ENCODE peak calls at places on chromosomes 4 and X, in four cellular contexts. G is GM23248, D is osteoblast, B is PC-9. J is an unnamed sample.

GRCh38 chr4:141713185-141713584 is 76.8 kb downstream of the IL15 start:
- DNase-seq in G (peak), D (no peak), B (no peak), J (no peak)

GRCh38 chrX:14673764-14674163 is 144.4 kb downstream of the GLRA2 start:
- DNase-seq in G (peak), D (peak), B (peak), J (peak)

GRCh38 chr4:38800366-38800765 is 4.2 kb downstream of the TLR1 start:
- DNase-seq in G (no peak), D (no peak), B (no peak), J (no peak)

GRCh38 chrX:130295519-130296314 is 27.0 kb upstream of the ZNF280C start:
- DNase-seq in G (peak), D (no peak), B (no peak), J (no peak)

GRCh38 chr4:76579596-76580375 is 144.8 kb downstream of the SHROOM3 start:
- DNase-seq in G (no peak), D (no peak), B (no peak), J (no peak)

GRCh38 chrX:68396953-68397352 is 36.3 kb downstream of the OPHN1 start:
- DNase-seq in G (peak), D (no peak), B (no peak), J (no peak)

GRCh38 chr4:76233967-76234678 is 17.4 kb upstream of the FAM47E start:
- DNase-seq in G (no peak), D (no peak), B (no peak), J (no peak)

GRCh38 chrX:9790866-9791265 is 4.6 kb downstream of the SHROOM2 start:
- DNase-seq in G (no peak), D (no peak), B (no peak), J (no peak)

GRCh38 chr4:165515201-165515600 is 136.4 kb downstream of the CPE start:
- DNase-seq in G (no peak), D (no peak), B (no peak), J (no peak)

GRCh38 chr4:76458829-76459228 is 23.8 kb downstream of the SHROOM3 start:
- DNase-seq in G (no peak), D (no peak), B (peak), J (no peak)

GRCh38 chr4:149711588-149711987 is 104.1 kb downstream of the IQCM start:
- DNase-seq in G (no peak), D (no peak), B (no peak), J (no peak)

GRCh38 chrX:134734343-134735001 is 76.2 kb upstream of the PLAC1 start:
- DNase-seq in G (no peak), D (peak), B (no peak), J (no peak)

GRCh38 chrX:47662144-47662657 is 3.2 kb upstream of the UXT start:
- DNase-seq in G (peak), D (peak), B (no peak), J (no peak)

GRCh38 chrX:21996872-21997271 is 35.3 kb upstream of the PHEX start:
- DNase-seq in G (peak), D (peak), B (no peak), J (no peak)

GRCh38 chrX:151722241-151722846 is 6.5 kb downstream of the FATE1 start:
- DNase-seq in G (peak), D (no peak), B (peak), J (no peak)

GRCh38 chr4:37802068-37802666 is 24.3 kb upstream of the PGM2 start:
- DNase-seq in G (peak), D (peak), B (peak), J (no peak)

GRCh38 chr4:139934336-139934735 is 219.6 kb downstream of the MAML3 start:
- DNase-seq in G (peak), D (no peak), B (no peak), J (no peak)

GRCh38 chr4:169033660-169034059 is 23.6 kb upstream of the CBR4 start:
- DNase-seq in G (no peak), D (no peak), B (no peak), J (no peak)

GRCh38 chr4:23122666-23123400 is 430.1 kb downstream of the GBA3 start:
- DNase-seq in G (no peak), D (no peak), B (no peak), J (no peak)

GRCh38 chr4:5894266-5894665 is 1.4 kb upstream of the CRMP1 start:
- DNase-seq in G (no peak), D (no peak), B (no peak), J (no peak)

GRCh38 chrX:15320297-15320696 is 4.9 kb upstream of the ASB11 start:
- DNase-seq in G (no peak), D (no peak), B (no peak), J (no peak)

GRCh38 chr4:134935320-134935719 is 733.7 kb upstream of the PABPC4L start:
- DNase-seq in G (peak), D (no peak), B (no peak), J (no peak)

GRCh38 chrX:67607436-67607835 is 63.6 kb downstream of the AR start:
- DNase-seq in G (peak), D (no peak), B (no peak), J (no peak)

GRCh38 chr4:147104768-147105167 is 159.1 kb upstream of the TTC29 start:
- DNase-seq in G (no peak), D (no peak), B (no peak), J (no peak)

GRCh38 chrX:46327229-46328081 is 217.8 kb downstream of the ZNF674 start:
- DNase-seq in G (peak), D (peak), B (peak), J (no peak)

GRCh38 chrX:152072236-152072635 is 66.1 kb downstream of the MAGEA10 start:
- DNase-seq in G (peak), D (no peak), B (peak), J (no peak)

GRCh38 chrX:77668391-77669237 is 117.4 kb downstream of the ATRX start:
- DNase-seq in G (peak), D (no peak), B (no peak), J (no peak)

GRCh38 chr4:22500831-22501714 is 14.8 kb downstream of the ADGRA3 start:
- DNase-seq in G (peak), D (no peak), B (peak), J (peak)

GRCh38 chr4:105714932-105715331 is 6.3 kb downstream of the GSTCD start:
- DNase-seq in G (no peak), D (no peak), B (no peak), J (no peak)

GRCh38 chr4:77773101-77773500 is 46.1 kb downstream of the CNOT6L start:
- DNase-seq in G (peak), D (no peak), B (no peak), J (no peak)

GRCh38 chr4:186623546-186623945 is 68.2 kb upstream of the MTNR1A start:
- DNase-seq in G (peak), D (no peak), B (no peak), J (no peak)

GRCh38 chr4:99404595-99405287 is 30.4 kb downstream of the ADH7 start:
- DNase-seq in G (peak), D (no peak), B (no peak), J (peak)

GRCh38 chr4:87353592-87353991 is 30.9 kb upstream of the HSD17B13 start:
- DNase-seq in G (peak), D (peak), B (no peak), J (peak)

GRCh38 chr4:163941221-163941865 is 446.9 kb downstream of the TMA16 start:
- DNase-seq in G (no peak), D (no peak), B (no peak), J (no peak)

GRCh38 chr4:87949961-87950360 is 25.6 kb upstream of the SPP1 start:
- DNase-seq in G (peak), D (no peak), B (peak), J (no peak)

GRCh38 chr4:112222219-112222955 is 9.2 kb upstream of the AP1AR start:
- DNase-seq in G (no peak), D (no peak), B (no peak), J (no peak)
- H2AFZ ChIP-seq in G (no peak), D (no peak), B (no peak), J (no peak)

DNA sequence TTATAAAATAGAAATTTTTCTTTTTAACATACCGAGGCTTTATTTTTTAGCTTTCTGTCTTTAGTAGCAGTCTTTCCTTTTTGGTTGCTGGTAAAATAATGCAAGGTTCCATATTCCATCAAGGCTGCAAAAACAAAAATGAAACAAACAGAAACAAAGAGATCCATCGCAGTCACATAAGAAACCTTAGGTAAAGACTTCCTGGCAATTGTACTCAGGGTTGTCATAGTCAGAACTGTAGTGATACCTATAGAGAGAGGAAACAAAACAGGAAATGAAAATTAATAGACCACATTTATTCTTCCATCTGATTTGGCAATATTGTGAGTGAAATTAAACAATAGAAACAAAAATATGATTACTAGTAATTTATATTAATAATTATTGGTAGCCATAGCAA is 72.5 kb downstream of the GABRG1 start:
- DNase-seq in G (no peak), D (no peak), B (no peak), J (no peak)
- H2AFZ ChIP-seq in G (no peak), D (no peak), B (no peak), J (no peak)

GRCh38 chr4:145939241-145939640 is 618 bp upstream of the ZNF827 start:
- DNase-seq in G (peak), D (peak), B (no peak), J (no peak)

GRCh38 chr4:145937990-145938611 is 522 bp downstream of the ZNF827 start:
- DNase-seq in G (peak), D (peak), B (no peak), J (no peak)

GRCh38 chr4:145937021-145937861 is 1.4 kb downstream of the ZNF827 start:
- DNase-seq in G (peak), D (peak), B (peak), J (no peak)

GRCh38 chr4:145938618-145939177 is at the start of gene ZNF827:
- DNase-seq in G (peak), D (peak), B (peak), J (peak)

GRCh38 chr4:145939856-145940255 is 1.2 kb upstream of the ZNF827 start:
- DNase-seq in G (peak), D (no peak), B (no peak), J (no peak)
- H2AFZ ChIP-seq in G (peak), D (no peak), B (no peak), J (no peak)

GRCh38 chrX:136880003-136880451 is 498 bp downstream of the RBMX start:
- DNase-seq in G (peak), D (no peak), B (no peak), J (no peak)

GRCh38 chrX:136878423-136878822 is 2.1 kb downstream of the RBMX start:
- DNase-seq in G (no peak), D (no peak), B (no peak), J (no peak)

GRCh38 chrX:136879001-136879667 is 1.4 kb downstream of the RBMX start:
- DNase-seq in G (peak), D (no peak), B (no peak), J (no peak)

DNA sequence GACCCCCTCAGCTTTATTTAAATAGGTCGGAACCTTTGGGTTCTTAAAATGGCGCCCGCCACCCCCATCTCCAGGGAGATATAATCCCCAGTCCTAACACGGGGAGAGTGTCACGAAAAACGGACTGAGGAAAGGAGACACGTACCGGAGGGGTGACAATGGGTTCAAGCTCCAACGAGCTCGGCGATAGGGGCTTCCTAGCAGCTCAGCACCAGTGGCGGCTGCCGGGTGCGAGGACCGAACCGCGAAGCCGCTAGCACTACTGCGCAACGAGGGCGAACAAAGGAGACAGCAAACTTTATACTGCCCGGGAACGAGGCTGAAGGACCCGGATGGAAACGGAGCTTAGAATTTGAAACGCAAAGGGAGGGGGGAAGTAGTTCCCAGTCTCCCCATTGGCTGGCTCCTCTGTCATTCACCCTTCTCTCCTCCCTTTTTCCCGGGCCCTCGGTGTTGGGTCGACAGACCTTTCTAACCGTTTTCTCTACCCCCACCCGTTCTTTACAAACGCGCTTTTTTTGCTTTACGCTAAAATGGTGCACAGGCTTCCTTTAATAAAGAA is at the start of gene RBMX:
- DNase-seq in G (peak), D (peak), B (peak), J (peak)
- H2AFZ ChIP-seq in G (peak), D (peak), B (peak), J (peak)

GRCh38 chr4:73945674-73946449 is 36.0 kb downstream of the PF4 start:
- DNase-seq in G (no peak), D (peak), B (no peak), J (no peak)

GRCh38 chr4:73948990-73949706 is 32.7 kb downstream of the PF4 start:
- DNase-seq in G (no peak), D (no peak), B (no peak), J (no peak)

GRCh38 chr4:73945140-73945539 is 36.7 kb downstream of the PF4 start:
- DNase-seq in G (no peak), D (no peak), B (no peak), J (no peak)

GRCh38 chr4:73944061-73944875 is 37.6 kb downstream of the PF4 start:
- DNase-seq in G (peak), D (peak), B (peak), J (no peak)

GRCh38 chr4:73947239-73947985 is 34.4 kb downstream of the PF4 start:
- DNase-seq in G (no peak), D (no peak), B (no peak), J (no peak)
- H2AFZ ChIP-seq in G (no peak), D (no peak), B (no peak), J (no peak)

GRCh38 chrX:94045724-94046123 is 371.7 kb downstream of the FAM133A start:
- DNase-seq in G (no peak), D (no peak), B (no peak), J (no peak)
- H2AFZ ChIP-seq in G (no peak), D (no peak), B (no peak), J (no peak)

GRCh38 chr4:2415881-2416563 is 2.4 kb downstream of the ZFYVE28 start:
- DNase-seq in G (no peak), D (no peak), B (no peak), J (no peak)
- H2AFZ ChIP-seq in G (peak), D (no peak), B (no peak), J (peak)

GRCh38 chr4:7652006-7652405 is 217.3 kb upstream of the PSAPL1 start:
- DNase-seq in G (no peak), D (peak), B (no peak), J (no peak)
- H2AFZ ChIP-seq in G (no peak), D (no peak), B (no peak), J (no peak)